ENCODE peak calls at places on chromosomes 11 and 22, in seven cellular contexts. L is GM03348; H is CD8-positive, alpha-beta T cell; N is neural crest cell; F is heart left ventricle; K is activated CD4-positive, alpha-beta T cell treated with anti-CD3 and anti-CD28 coated beads, Interleukin-2, amount 50 U/mL, for 48 hours; Q is lung. S is an unnamed sample.

GRCh38 chr11:124123587-124123986 is 8.3 kb downstream of the VWA5A start:
- DNase-seq in L (no peak), H (no peak), N (no peak), F (no peak), K (no peak), Q (no peak), S (no peak)

GRCh38 chr11:35990170-35990569 is 46.3 kb downstream of the LDLRAD3 start:
- DNase-seq in L (no peak), H (no peak), N (no peak), F (no peak), K (no peak), Q (no peak), S (no peak)

GRCh38 chr22:28812491-28812890 is 12.1 kb upstream of the XBP1 start:
- DNase-seq in L (no peak), H (no peak), N (no peak), F (no peak), K (no peak), Q (no peak), S (no peak)

GRCh38 chr22:38820021-38820420 is 23.8 kb downstream of the NPTXR start:
- DNase-seq in L (no peak), H (no peak), N (no peak), F (no peak), K (no peak), Q (no peak), S (no peak)

GRCh38 chr11:67545280-67545679 is 22.0 kb upstream of the CABP2 start:
- DNase-seq in L (no peak), H (no peak), N (no peak), F (peak), K (no peak), Q (no peak), S (no peak)

GRCh38 chr11:73463359-73463758 is 87.2 kb downstream of the RELT start:
- DNase-seq in L (peak), H (no peak), N (no peak), F (no peak), K (no peak), Q (no peak), S (no peak)

GRCh38 chr11:128884703-128885338 is 6.3 kb upstream of the KCNJ5 start:
- DNase-seq in L (peak), H (peak), N (peak), F (peak), K (peak), Q (peak), S (peak)

GRCh38 chr11:843818-844692 is 1.4 kb downstream of the TSPAN4 start:
- DNase-seq in L (peak), H (no peak), N (no peak), F (peak), K (no peak), Q (peak), S (no peak)

GRCh38 chr22:39206491-39206890 is 38.3 kb downstream of the PDGFB start:
- DNase-seq in L (no peak), H (no peak), N (no peak), F (no peak), K (no peak), Q (no peak), S (no peak)

GRCh38 chr11:2647953-2648352 is 51.8 kb downstream of the KCNQ1OT1 start:
- DNase-seq in L (no peak), H (no peak), N (no peak), F (no peak), K (no peak), Q (no peak), S (no peak)

GRCh38 chr11:27485930-27486773 is 13.6 kb upstream of the LGR4 start:
- DNase-seq in L (peak), H (peak), N (peak), F (peak), K (peak), Q (no peak), S (peak)

GRCh38 chr11:79440451-79441158 is at the start of gene TENM4:
- DNase-seq in L (peak), H (no peak), N (peak), F (peak), K (no peak), Q (no peak), S (no peak)

GRCh38 chr11:43399983-43400630 is 41.4 kb downstream of the TTC17 start:
- DNase-seq in L (no peak), H (no peak), N (no peak), F (no peak), K (no peak), Q (no peak), S (no peak)

GRCh38 chr11:2530855-2531200 is 86.0 kb downstream of the KCNQ1 start:
- DNase-seq in L (no peak), H (no peak), N (no peak), F (no peak), K (no peak), Q (no peak), S (no peak)

GRCh38 chr11:46776878-46777277 is 57.9 kb downstream of the F2 start:
- DNase-seq in L (no peak), H (no peak), N (no peak), F (no peak), K (no peak), Q (no peak), S (no peak)

GRCh38 chr11:57597971-57598830 is 716 bp downstream of the SERPING1 start:
- DNase-seq in L (peak), H (no peak), N (peak), F (peak), K (no peak), Q (peak), S (no peak)

GRCh38 chr11:2262301-2263011 is 7.9 kb downstream of the ASCL2 start:
- DNase-seq in L (peak), H (no peak), N (no peak), F (no peak), K (no peak), Q (no peak), S (no peak)

GRCh38 chr22:19720999-19721485 is 2.3 kb upstream of the GP1BB start:
- DNase-seq in L (no peak), H (no peak), N (no peak), F (no peak), K (no peak), Q (no peak), S (no peak)

GRCh38 chr11:118106789-118107335 is 20.1 kb upstream of the SMIM35 start:
- DNase-seq in L (no peak), H (no peak), N (no peak), F (no peak), K (no peak), Q (no peak), S (no peak)

GRCh38 chr11:120581317-120581716 is 69.8 kb downstream of the GRIK4 start:
- DNase-seq in L (no peak), H (no peak), N (no peak), F (no peak), K (no peak), Q (no peak), S (no peak)

GRCh38 chr11:130179396-130180306 is 20.1 kb downstream of the ST14 start:
- DNase-seq in L (no peak), H (no peak), N (no peak), F (no peak), K (no peak), Q (peak), S (no peak)

GRCh38 chr11:87300640-87301381 is 263.1 kb downstream of the TMEM135 start:
- DNase-seq in L (no peak), H (no peak), N (no peak), F (no peak), K (no peak), Q (no peak), S (no peak)

GRCh38 chr22:41598081-41598480 is 8.4 kb upstream of the PMM1 start:
- DNase-seq in L (peak), H (no peak), N (no peak), F (no peak), K (no peak), Q (no peak), S (no peak)

GRCh38 chr22:19811811-19812771 is 42.6 kb downstream of the GNB1L start:
- DNase-seq in L (no peak), H (no peak), N (no peak), F (no peak), K (no peak), Q (no peak), S (no peak)

GRCh38 chr11:69718147-69718546 is 14.3 kb upstream of the FGF19 start:
- DNase-seq in L (peak), H (no peak), N (peak), F (peak), K (peak), Q (no peak), S (no peak)

GRCh38 chr22:48931452-48931851 is 896.2 kb downstream of the BRD1 start:
- DNase-seq in L (no peak), H (no peak), N (no peak), F (no peak), K (no peak), Q (no peak), S (no peak)

GRCh38 chr11:49208006-49208721 is at the start of gene FOLH1:
- DNase-seq in L (peak), H (no peak), N (no peak), F (no peak), K (no peak), Q (peak), S (no peak)

GRCh38 chr11:2527621-2528291 is 82.9 kb downstream of the KCNQ1 start:
- DNase-seq in L (no peak), H (no peak), N (no peak), F (peak), K (no peak), Q (no peak), S (peak)

GRCh38 chr11:75547617-75548054 is 14.4 kb upstream of the SERPINH1 start:
- DNase-seq in L (peak), H (peak), N (peak), F (peak), K (peak), Q (peak), S (no peak)

GRCh38 chr11:111944139-111944538 is 7.0 kb downstream of the DIXDC1 start:
- DNase-seq in L (peak), H (no peak), N (no peak), F (no peak), K (no peak), Q (no peak), S (no peak)

S was measured in effector CD4-positive, alpha-beta T cell.